ENCODE peak calls at places on chromosomes 11 and 22, in five cellular contexts. B is HAP-1, O is HTR-8/SVneo, L is body of pancreas, E is LoVo. D is an unnamed sample.
A peak's percentile ranks its signal among the peaks of the same experiment; 100 is the strongest.

GRCh38 chr11:1749020-1749758 is 1.2 kb downstream of the IFITM10 start:
- DNase-seq in B (no peak), O (no peak), L (no peak), E (no peak), D (no peak)

GRCh38 chr22:22422629-22423112 is 85.9 kb downstream of the ZNF280B start:
- DNase-seq in B (peak; percentile 47), O (peak; percentile 20), L (peak; percentile 66), E (peak; percentile 56), D (peak; percentile 46)

GRCh38 chr22:18060646-18061620 is 16.9 kb upstream of the PEX26 start:
- DNase-seq in B (no peak), O (peak; percentile 54), L (no peak), E (peak; percentile 87), D (peak; percentile 84)

GRCh38 chr11:115389790-115390189 is 114.4 kb downstream of the CADM1 start:
- DNase-seq in B (no peak), O (no peak), L (no peak), E (no peak), D (no peak)

GRCh38 chr22:33018232-33018864 is 39.8 kb downstream of the SYN3 start:
- DNase-seq in B (peak; percentile 55), O (peak; percentile 25), L (peak; percentile 56), E (peak; percentile 48), D (peak; percentile 35)

GRCh38 chr11:106076421-106076922 is 675 bp downstream of the KBTBD3 start:
- DNase-seq in B (no peak), O (no peak), L (peak; percentile 24), E (no peak), D (peak; percentile 28)

GRCh38 chr11:121299417-121299816 is 6.8 kb downstream of the SC5D start:
- DNase-seq in B (no peak), O (no peak), L (no peak), E (no peak), D (no peak)

GRCh38 chr22:22855617-22856308 is 31.9 kb upstream of the IGLL5 start:
- DNase-seq in B (no peak), O (peak; percentile 5), L (no peak), E (no peak), D (no peak)

GRCh38 chr11:90251599-90251998 is 28.8 kb upstream of the CHORDC1 start:
- DNase-seq in B (no peak), O (no peak), L (no peak), E (no peak), D (no peak)

GRCh38 chr22:20494978-20495860 is at the start of gene KLHL22:
- DNase-seq in B (peak; percentile 17), O (no peak), L (peak; percentile 46), E (peak; percentile 8), D (no peak)

GRCh38 chr22:45638834-45639746 is 32.5 kb upstream of the ATXN10 start:
- DNase-seq in B (no peak), O (peak; percentile 72), L (no peak), E (peak; percentile 79), D (peak; percentile 82)

GRCh38 chr11:75734491-75735180 is 17.0 kb downstream of the MOGAT2 start:
- DNase-seq in B (no peak), O (no peak), L (no peak), E (peak; percentile 54), D (peak; percentile 33)

GRCh38 chr11:27392715-27393114 is 29.7 kb upstream of the CCDC34 start:
- DNase-seq in B (peak; percentile 79), O (no peak), L (no peak), E (peak; percentile 37), D (no peak)

GRCh38 chr22:44576311-44577260 is 78.6 kb upstream of the RTL6 start:
- DNase-seq in B (no peak), O (no peak), L (peak; percentile 8), E (no peak), D (no peak)

GRCh38 chr11:104918113-104918824 is 20.0 kb upstream of the CASP12 start:
- DNase-seq in B (no peak), O (peak; percentile 6), L (no peak), E (peak; percentile 14), D (no peak)

GRCh38 chr22:48717883-48718817 is 1109.5 kb downstream of the BRD1 start:
- DNase-seq in B (no peak), O (no peak), L (no peak), E (no peak), D (no peak)

GRCh38 chr11:21169639-21170038 is 500.3 kb downstream of the NELL1 start:
- DNase-seq in B (no peak), O (no peak), L (no peak), E (no peak), D (no peak)

D was measured in SW480.